ENCODE peak calls at places on chromosomes 7 and 10, in six cellular contexts. O is A549, E is AG10803, K is mucosa of descending colon, A is HCT116, G is HepG2. R is an unnamed sample.

GRCh38 chr7:145169908-145170307 is 334.1 kb upstream of the TPK1 start:
- DNase-seq in O (peak), E (no peak), K (no peak), A (no peak), G (no peak), R (no peak)

GRCh38 chr7:73828972-73829371 is 1.8 kb upstream of the CLDN4 start:
- DNase-seq in O (no peak), E (no peak), K (no peak), A (no peak), G (no peak), R (no peak)

GRCh38 chr7:142176901-142177300 is 65.4 kb downstream of the MGAM2 start:
- DNase-seq in O (no peak), E (no peak), K (no peak), A (no peak), G (no peak), R (no peak)

GRCh38 chr10:62001898-62002297 is 100.4 kb downstream of the ARID5B start:
- DNase-seq in O (no peak), E (no peak), K (no peak), A (no peak), G (no peak), R (no peak)

GRCh38 chr7:112225006-112225405 is 18.5 kb downstream of the ZNF277 start:
- DNase-seq in O (no peak), E (no peak), K (no peak), A (no peak), G (no peak), R (no peak)

GRCh38 chr7:157089100-157089510 is 49.6 kb upstream of the UBE3C start:
- DNase-seq in O (no peak), E (no peak), K (no peak), A (no peak), G (peak), R (no peak)

GRCh38 chr7:28784166-28784870 is 173.8 kb downstream of the TRIL start:
- DNase-seq in O (no peak), E (peak), K (no peak), A (no peak), G (no peak), R (no peak)

GRCh38 chr10:79946270-79947082 is 2.4 kb downstream of the SFTPD start:
- DNase-seq in O (no peak), E (no peak), K (no peak), A (no peak), G (no peak), R (no peak)

GRCh38 chr10:21692909-21693308 is 158.9 kb downstream of the MLLT10 start:
- DNase-seq in O (no peak), E (no peak), K (no peak), A (no peak), G (no peak), R (no peak)

GRCh38 chr10:43250925-43251663 is 15.8 kb downstream of the RASGEF1A start:
- DNase-seq in O (no peak), E (no peak), K (peak), A (no peak), G (no peak), R (peak)

GRCh38 chr10:78964952-78965633 is 103.7 kb upstream of the ZMIZ1 start:
- DNase-seq in O (peak), E (no peak), K (peak), A (peak), G (peak), R (peak)

GRCh38 chr7:131338990-131339389 is 11.3 kb downstream of the MKLN1 start:
- DNase-seq in O (no peak), E (no peak), K (no peak), A (no peak), G (no peak), R (no peak)

GRCh38 chr10:117131390-117132327 is 6.4 kb downstream of the VAX1 start:
- DNase-seq in O (no peak), E (no peak), K (no peak), A (no peak), G (no peak), R (no peak)

GRCh38 chr10:21399392-21400015 is 126.0 kb downstream of the SKIDA1 start:
- DNase-seq in O (peak), E (peak), K (no peak), A (no peak), G (peak), R (no peak)

GRCh38 chr7:158760936-158761335 is 56.3 kb upstream of the NCAPG2 start:
- DNase-seq in O (no peak), E (no peak), K (no peak), A (no peak), G (peak), R (no peak)

GRCh38 chr7:88280801-88281200 is 25.9 kb downstream of the STEAP4 start:
- DNase-seq in O (no peak), E (no peak), K (no peak), A (no peak), G (no peak), R (no peak)

GRCh38 chr10:47278152-47278473 is 21.9 kb upstream of the GDF10 start:
- DNase-seq in O (no peak), E (no peak), K (peak), A (no peak), G (no peak), R (no peak)

GRCh38 chr10:58180633-58181032 is 87.1 kb downstream of the IPMK start:
- DNase-seq in O (no peak), E (peak), K (no peak), A (no peak), G (no peak), R (no peak)

GRCh38 chr7:3157541-3158287 is 114.0 kb upstream of the CARD11 start:
- DNase-seq in O (no peak), E (no peak), K (no peak), A (no peak), G (peak), R (no peak)

GRCh38 chr7:95478139-95479037 is 7.4 kb upstream of the ASB4 start:
- DNase-seq in O (peak), E (peak), K (peak), A (no peak), G (peak), R (no peak)

GRCh38 chr10:13087986-13088618 is 11.9 kb upstream of the OPTN start:
- DNase-seq in O (peak), E (peak), K (no peak), A (peak), G (no peak), R (no peak)

GRCh38 chr10:110373059-110373458 is 68.3 kb upstream of the SMNDC1 start:
- DNase-seq in O (no peak), E (no peak), K (no peak), A (no peak), G (no peak), R (no peak)

GRCh38 chr10:52400564-52400963 is 86.5 kb downstream of the DKK1 start:
- DNase-seq in O (peak), E (no peak), K (no peak), A (no peak), G (no peak), R (no peak)

GRCh38 chr10:25933653-25934608 is at the start of gene MYO3A:
- DNase-seq in O (no peak), E (no peak), K (no peak), A (no peak), G (no peak), R (no peak)

GRCh38 chr7:2471022-2471329 is 5.2 kb downstream of the GRIFIN start:
- DNase-seq in O (no peak), E (no peak), K (no peak), A (no peak), G (no peak), R (no peak)

GRCh38 chr10:128063736-128064614 is 62.2 kb downstream of the MKI67 start:
- DNase-seq in O (no peak), E (no peak), K (no peak), A (no peak), G (no peak), R (no peak)

GRCh38 chr10:128064615-128065580 is 61.3 kb downstream of the MKI67 start:
- DNase-seq in O (no peak), E (peak), K (no peak), A (no peak), G (no peak), R (peak)

GRCh38 chr10:128067691-128068397 is 58.4 kb downstream of the MKI67 start:
- DNase-seq in O (no peak), E (no peak), K (no peak), A (no peak), G (no peak), R (no peak)

GRCh38 chr10:128066954-128067382 is 59.3 kb downstream of the MKI67 start:
- DNase-seq in O (no peak), E (no peak), K (no peak), A (no peak), G (no peak), R (no peak)

DNA sequence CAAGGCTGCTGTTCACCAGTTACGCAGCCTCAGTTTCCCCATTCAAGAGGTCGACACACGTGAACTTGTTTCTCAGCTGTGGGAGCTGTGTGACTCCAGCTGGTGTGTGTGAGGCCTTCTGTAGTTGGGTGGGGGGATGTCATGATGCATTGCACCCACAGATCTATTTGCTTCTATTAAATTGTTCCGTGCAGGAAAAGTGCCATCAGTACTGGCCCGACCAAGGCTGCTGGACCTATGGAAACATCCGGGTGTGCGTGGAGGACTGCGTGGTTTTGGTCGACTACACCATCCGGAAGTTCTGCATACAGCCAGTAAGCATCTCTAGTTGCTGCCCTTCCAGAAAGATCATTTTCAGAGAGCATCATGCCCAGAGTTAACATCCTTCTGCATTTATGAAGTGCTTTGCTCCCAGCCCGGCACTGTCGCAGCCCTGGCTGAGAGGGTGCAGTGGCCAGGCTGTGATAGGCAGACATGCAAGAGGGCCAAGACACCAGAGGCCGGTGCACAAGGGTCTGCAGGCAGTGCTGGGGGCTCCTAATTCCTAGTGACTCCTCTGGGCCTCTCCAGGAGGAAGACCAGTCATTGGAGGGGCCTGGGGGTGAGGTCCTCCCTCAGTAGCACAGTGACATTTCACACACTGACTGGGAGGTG is 60.2 kb downstream of the MKI67 start:
- DNase-seq in O (no peak), E (no peak), K (no peak), A (no peak), G (no peak), R (no peak)
- H3K4me3 ChIP-seq in O (no peak), E (no peak), K (no peak), A (no peak), G (no peak), R (no peak)

GRCh38 chr7:94094298-94094697 is 90.1 kb upstream of the BET1 start:
- DNase-seq in O (no peak), E (no peak), K (no peak), A (no peak), G (no peak), R (no peak)
- H3K4me3 ChIP-seq in O (no peak), E (no peak), K (no peak), A (no peak), G (no peak), R (no peak)

DNA sequence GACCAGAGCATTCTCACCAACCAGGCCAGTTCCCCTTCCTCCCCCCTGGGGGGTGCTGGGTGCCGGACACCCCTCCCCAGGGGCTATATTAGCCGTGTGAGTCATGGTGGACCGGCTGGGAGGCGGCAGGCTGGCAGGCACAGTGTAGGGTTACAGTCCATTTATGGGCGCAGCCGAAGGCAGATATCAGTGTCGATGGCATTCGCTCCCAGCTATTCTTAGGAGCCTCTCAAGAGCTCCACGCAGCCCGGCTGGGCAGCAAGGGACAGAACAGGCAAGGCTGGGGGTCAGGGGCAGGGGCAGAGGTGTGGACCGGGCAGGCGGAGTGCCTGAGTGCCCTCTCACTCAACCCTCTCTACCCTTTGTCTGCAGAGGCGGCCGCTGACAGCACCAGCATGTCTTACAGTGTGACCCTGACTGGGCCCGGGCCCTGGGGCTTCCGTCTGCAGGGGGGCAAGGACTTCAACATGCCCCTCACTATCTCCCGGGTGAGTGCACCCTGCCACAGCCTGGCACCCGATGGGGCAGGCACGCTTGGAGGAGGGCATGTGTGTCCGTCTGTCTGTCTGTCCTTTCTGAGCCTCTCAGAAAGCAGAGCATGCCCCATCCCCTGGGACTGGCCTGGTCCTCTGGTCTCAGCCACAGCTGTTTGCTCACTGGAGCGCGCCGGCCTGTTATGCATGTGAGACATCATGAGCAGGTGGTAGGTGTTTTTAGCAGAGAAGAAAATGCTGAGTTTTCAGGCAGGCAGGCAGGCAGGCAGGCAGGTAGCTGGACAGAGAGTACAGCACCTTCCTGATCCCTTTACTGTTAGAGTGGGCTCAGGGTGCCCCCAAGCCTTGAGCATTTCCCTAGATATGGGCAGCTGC is at the start of gene LDB3:
- DNase-seq in O (no peak), E (no peak), K (no peak), A (no peak), G (no peak), R (peak)
- H3K4me3 ChIP-seq in O (no peak), E (no peak), K (no peak), A (no peak), G (no peak), R (peak)

GRCh38 chr10:33095867-33096479 is 137.9 kb upstream of the ITGB1 start:
- DNase-seq in O (no peak), E (no peak), K (no peak), A (no peak), G (no peak), R (no peak)
- H3K4me3 ChIP-seq in O (no peak), E (no peak), K (no peak), A (no peak), G (no peak), R (no peak)

GRCh38 chr7:75967573-75967997 is 26.8 kb downstream of the TMEM120A start:
- DNase-seq in O (no peak), E (peak), K (no peak), A (no peak), G (no peak), R (no peak)

GRCh38 chr7:75967055-75967454 is 27.3 kb downstream of the TMEM120A start:
- DNase-seq in O (no peak), E (no peak), K (no peak), A (no peak), G (no peak), R (no peak)

GRCh38 chr7:75965617-75966016 is 28.8 kb downstream of the TMEM120A start:
- DNase-seq in O (no peak), E (no peak), K (no peak), A (no peak), G (no peak), R (no peak)

GRCh38 chr7:75968012-75968411 is 26.4 kb downstream of the TMEM120A start:
- DNase-seq in O (no peak), E (no peak), K (no peak), A (no peak), G (no peak), R (no peak)

GRCh38 chr7:75966209-75966961 is 28.0 kb downstream of the TMEM120A start:
- DNase-seq in O (no peak), E (peak), K (no peak), A (no peak), G (no peak), R (peak)
- H3K4me3 ChIP-seq in O (no peak), E (peak), K (no peak), A (no peak), G (no peak), R (peak)

DNA sequence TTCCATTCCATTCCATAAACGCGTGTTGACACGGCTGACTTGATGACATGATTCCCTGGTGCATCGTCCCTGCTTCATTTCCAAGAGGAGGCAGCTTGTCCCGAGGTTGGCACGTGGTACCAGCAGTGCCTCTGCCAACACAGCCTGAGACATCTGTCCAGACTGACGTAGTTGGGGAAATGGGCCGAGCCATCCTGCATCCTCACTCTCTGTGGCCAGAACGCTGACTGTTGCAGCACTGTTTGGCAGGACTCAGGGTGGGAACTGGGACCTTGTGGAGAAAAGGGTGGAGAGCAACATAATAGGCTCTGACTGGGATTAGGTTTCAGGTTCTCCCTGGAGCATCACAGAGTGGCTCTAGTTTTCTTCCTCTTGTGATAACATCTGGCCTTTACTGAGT is 118.6 kb upstream of the BTBD16 start:
- DNase-seq in O (no peak), E (peak), K (no peak), A (no peak), G (no peak), R (peak)
- H3K4me3 ChIP-seq in O (no peak), E (no peak), K (no peak), A (no peak), G (no peak), R (no peak)

GRCh38 chr7:148507741-148508285 is 82.8 kb upstream of the C7orf33 start:
- DNase-seq in O (no peak), E (no peak), K (no peak), A (no peak), G (no peak), R (no peak)

GRCh38 chr7:148501707-148502139 is 88.8 kb upstream of the C7orf33 start:
- DNase-seq in O (no peak), E (no peak), K (no peak), A (no peak), G (no peak), R (no peak)

GRCh38 chr7:148500978-148501377 is 89.6 kb upstream of the C7orf33 start:
- DNase-seq in O (no peak), E (no peak), K (no peak), A (no peak), G (no peak), R (no peak)

GRCh38 chr7:148503900-148504487 is 86.6 kb upstream of the C7orf33 start:
- DNase-seq in O (peak), E (peak), K (no peak), A (peak), G (no peak), R (no peak)

GRCh38 chr7:148505955-148506354 is 84.6 kb upstream of the C7orf33 start:
- DNase-seq in O (no peak), E (no peak), K (no peak), A (no peak), G (no peak), R (no peak)
- H3K4me3 ChIP-seq in O (no peak), E (no peak), K (no peak), A (no peak), G (no peak), R (no peak)

GRCh38 chr10:35377050-35377723 is 40.9 kb downstream of the CCNY start:
- DNase-seq in O (no peak), E (no peak), K (no peak), A (no peak), G (no peak), R (no peak)

GRCh38 chr10:35379226-35380137 is 43.2 kb downstream of the CCNY start:
- DNase-seq in O (no peak), E (peak), K (no peak), A (no peak), G (no peak), R (peak)

GRCh38 chr10:35375091-35375765 is 38.9 kb downstream of the CCNY start:
- DNase-seq in O (no peak), E (no peak), K (no peak), A (no peak), G (no peak), R (no peak)

GRCh38 chr10:35382096-35382495 is 45.8 kb downstream of the CCNY start:
- DNase-seq in O (no peak), E (no peak), K (no peak), A (no peak), G (no peak), R (no peak)

GRCh38 chr10:35378547-35379210 is 42.4 kb downstream of the CCNY start:
- DNase-seq in O (no peak), E (no peak), K (no peak), A (no peak), G (no peak), R (no peak)
- H3K4me3 ChIP-seq in O (no peak), E (no peak), K (no peak), A (no peak), G (no peak), R (peak)